ENCODE peak calls at places on chromosomes 7 and 10, in four cellular contexts. C is MM.1S, S is cardiac muscle cell, G is fibroblast of lung. T is an unnamed sample.

GRCh38 chr7:98165827-98166667 is 45.2 kb upstream of the BHLHA15 start:
- DNase-seq in C (peak; percentile 37), S (peak; percentile 37), G (peak; percentile 11), T (peak; percentile 47)

GRCh38 chr10:132196178-132197113 is 9.7 kb downstream of the DPYSL4 start:
- DNase-seq in C (no peak), S (no peak), G (no peak), T (no peak)

GRCh38 chr10:21141946-21142345 is 244.8 kb upstream of the NEBL start:
- DNase-seq in C (no peak), S (no peak), G (no peak), T (no peak)

GRCh38 chr10:95467162-95467599 is 94.0 kb downstream of the SORBS1 start:
- DNase-seq in C (no peak), S (peak; percentile 58), G (no peak), T (peak; percentile 74)

GRCh38 chr10:80699602-80700039 is 161.9 kb downstream of the SH2D4B start:
- DNase-seq in C (peak; percentile 74), S (peak; percentile 73), G (peak; percentile 37), T (peak; percentile 79)

GRCh38 chr7:42480304-42480665 is 243.3 kb upstream of the GLI3 start:
- DNase-seq in C (no peak), S (no peak), G (no peak), T (no peak)

GRCh38 chr10:17181751-17182150 is 19.7 kb downstream of the TRDMT1 start:
- DNase-seq in C (no peak), S (peak; percentile 39), G (peak; percentile 13), T (no peak)

GRCh38 chr7:158228131-158228530 is 359.5 kb downstream of the PTPRN2 start:
- DNase-seq in C (no peak), S (no peak), G (no peak), T (no peak)

GRCh38 chr10:95242581-95243317 is 48.1 kb downstream of the PDLIM1 start:
- DNase-seq in C (peak; percentile 35), S (peak; percentile 70), G (peak; percentile 48), T (no peak)

GRCh38 chr7:46229409-46229808 is 308.3 kb upstream of the IGFBP3 start:
- DNase-seq in C (no peak), S (peak; percentile 69), G (peak; percentile 89), T (no peak)

GRCh38 chr7:72751978-72752377 is 76.0 kb downstream of the TYW1B start:
- DNase-seq in C (no peak), S (peak; percentile 6), G (no peak), T (no peak)
- TF ChIP-seq CTCF in C (no peak), S (peak; percentile 34), G (no peak), T (no peak)

DNA sequence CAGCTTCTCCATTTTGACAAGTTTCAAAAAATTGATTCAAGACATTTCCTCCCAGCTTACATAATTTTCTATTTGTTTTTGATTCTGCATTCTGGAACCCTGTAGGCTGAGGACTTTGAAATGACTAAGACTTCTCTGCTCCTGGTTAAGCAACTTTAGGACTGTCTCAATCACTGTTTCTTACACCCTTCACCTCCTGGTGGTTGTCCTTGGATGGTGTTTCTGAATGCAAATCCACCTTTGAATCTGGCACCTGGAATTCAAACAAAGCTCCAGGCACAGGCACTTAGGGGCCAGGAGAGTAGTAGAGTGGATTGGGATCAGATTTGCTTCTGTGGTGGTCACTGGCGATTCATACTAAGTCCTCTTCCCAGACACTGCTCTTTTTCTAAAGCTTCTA is 595.5 kb downstream of the LRMDA start:
- DNase-seq in C (no peak), S (no peak), G (no peak), T (no peak)
- TF ChIP-seq CTCF in C (no peak), S (no peak), G (no peak), T (no peak)

DNA sequence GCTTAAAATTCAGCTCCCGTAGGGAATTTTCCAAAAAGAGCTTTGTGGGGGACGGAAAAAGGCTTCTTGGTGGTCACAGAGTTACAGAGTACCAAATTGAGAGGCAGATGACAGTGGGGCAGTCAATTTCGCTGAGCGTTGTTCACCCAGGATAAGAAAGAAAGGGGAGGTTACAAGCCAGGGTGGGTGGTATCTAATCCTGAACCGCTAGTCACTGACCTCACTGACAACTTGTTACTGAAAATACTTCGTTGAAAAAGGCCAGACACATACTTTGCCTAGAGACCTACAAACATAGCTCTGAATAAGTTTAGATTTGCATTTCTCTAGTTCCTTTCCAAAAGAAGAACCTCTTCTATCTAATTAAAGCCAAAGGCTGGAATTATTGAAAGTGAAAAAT is at the start of gene CTNNA3:
- DNase-seq in C (no peak), S (peak; percentile 8), G (no peak), T (no peak)
- TF ChIP-seq CTCF in C (no peak), S (no peak), G (no peak), T (no peak)

GRCh38 chr7:47332681-47333080 is 249.2 kb downstream of the TNS3 start:
- DNase-seq in C (no peak), S (no peak), G (no peak), T (no peak)

GRCh38 chr7:47330561-47331178 is 251.2 kb downstream of the TNS3 start:
- DNase-seq in C (no peak), S (no peak), G (no peak), T (no peak)

GRCh38 chr7:47330026-47330425 is 251.9 kb downstream of the TNS3 start:
- DNase-seq in C (no peak), S (no peak), G (no peak), T (no peak)

GRCh38 chr7:47332213-47332612 is 249.7 kb downstream of the TNS3 start:
- DNase-seq in C (no peak), S (no peak), G (no peak), T (no peak)

DNA sequence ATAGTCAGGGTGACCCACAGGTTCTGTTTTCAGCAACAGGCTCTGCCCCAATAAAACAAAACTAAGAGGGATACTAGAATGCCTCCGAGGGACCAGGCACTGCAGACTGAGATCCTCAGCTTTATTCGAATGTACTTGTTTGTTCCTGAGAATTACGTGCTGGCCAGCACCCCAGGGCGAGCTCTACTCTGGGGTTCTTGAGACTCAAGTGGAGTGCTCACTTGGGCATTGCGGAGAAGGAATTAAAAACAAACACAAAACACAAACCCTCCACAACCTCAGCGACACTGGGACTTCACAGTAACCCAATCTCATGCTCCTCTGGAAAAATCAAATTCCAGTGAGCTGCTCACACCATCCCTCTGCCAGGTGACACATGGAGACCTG is 250.7 kb downstream of the TNS3 start:
- DNase-seq in C (no peak), S (no peak), G (no peak), T (no peak)
- TF ChIP-seq CTCF in C (no peak), S (no peak), G (no peak), T (no peak)

GRCh38 chr7:156998988-156999610 is 11.4 kb downstream of the MNX1 start:
- DNase-seq in C (no peak), S (no peak), G (no peak), T (no peak)
- TF ChIP-seq CTCF in C (no peak), S (no peak), G (no peak), T (no peak)

GRCh38 chr7:910441-910861 is 34.1 kb downstream of the GET4 start:
- DNase-seq in C (no peak), S (no peak), G (no peak), T (no peak)

GRCh38 chr7:910931-911431 is 34.6 kb downstream of the GET4 start:
- DNase-seq in C (no peak), S (no peak), G (no peak), T (no peak)

GRCh38 chr7:907158-907980 is 31.0 kb downstream of the GET4 start:
- DNase-seq in C (no peak), S (peak; percentile 34), G (no peak), T (no peak)

GRCh38 chr7:908159-908918 is 32.0 kb downstream of the GET4 start:
- DNase-seq in C (no peak), S (no peak), G (no peak), T (no peak)

GRCh38 chr7:909358-910329 is 33.3 kb downstream of the GET4 start:
- DNase-seq in C (no peak), S (peak; percentile 64), G (peak; percentile 36), T (no peak)
- TF ChIP-seq CTCF in C (no peak), S (no peak), G (no peak), T (no peak)

DNA sequence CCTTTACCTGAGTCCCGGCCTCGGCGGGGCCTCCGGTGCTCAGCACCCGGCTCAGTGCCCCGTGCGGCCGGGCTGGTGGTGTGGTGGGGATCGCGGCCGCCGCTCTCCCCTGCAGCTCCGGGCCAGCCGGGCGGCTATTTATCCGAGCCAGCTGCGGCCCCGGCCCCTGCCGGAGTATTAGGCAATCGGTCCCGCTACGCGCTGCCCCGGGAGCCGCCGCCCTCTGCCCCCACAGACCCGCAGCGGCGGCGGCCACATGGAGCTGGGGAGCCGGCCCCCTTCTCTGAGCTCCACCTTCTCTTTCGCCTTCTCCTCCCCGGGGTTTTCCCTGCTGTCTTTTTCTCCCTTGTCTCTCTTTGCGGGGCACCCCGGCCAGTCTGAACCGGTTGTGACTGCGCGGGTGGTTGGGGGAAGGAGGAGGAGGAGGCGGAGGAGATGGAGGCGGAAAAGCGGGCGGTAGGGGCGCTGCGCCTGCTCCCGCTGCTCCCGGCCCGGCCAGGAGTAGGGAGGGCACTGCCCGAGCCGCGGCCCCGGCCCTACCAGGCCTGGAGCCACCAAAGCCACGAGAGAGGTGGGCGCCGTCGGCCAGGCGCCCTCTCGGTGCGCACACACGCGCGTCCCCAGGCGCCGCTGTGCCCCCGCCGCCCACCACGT is at the start of gene SLC16A9:
- DNase-seq in C (peak; percentile 77), S (peak; percentile 69), G (peak; percentile 59), T (peak; percentile 43)
- TF ChIP-seq CTCF in C (peak; percentile 37), S (peak; percentile 40), G (peak; percentile 19), T (no peak)